ENCODE peak calls at places on chromosomes 4 and X, in ten cellular contexts. Z is IMR-90, N is spleen, J is A549, Q is HCT116, F is suprapubic skin, T is heart left ventricle, U is body of pancreas, B is right lobe of liver, S is sigmoid colon. A is an unnamed sample.

GRCh38 chr4:125317526-125317880 is 2.7 kb downstream of the FAT4 start:
- DNase-seq in J (peak), F (no peak), S (peak), Z (peak), U (no peak), Q (no peak), N (peak), B (peak), T (peak), A (peak)

GRCh38 chr4:138981930-138982390 is 33.6 kb upstream of the NOCT start:
- DNase-seq in Q (no peak), B (peak), F (no peak), S (peak), U (no peak), J (no peak), Z (peak), T (peak), N (no peak), A (peak)

GRCh38 chrX:133482345-133483041 is 67.2 kb upstream of the GPC4 start:
- DNase-seq in Q (no peak), N (no peak), Z (peak), T (no peak), J (no peak), F (no peak), S (peak), U (no peak), B (no peak), A (peak)

GRCh38 chr4:138182838-138183426 is 59.2 kb downstream of the SLC7A11 start:
- DNase-seq in N (no peak), Q (peak), B (no peak), Z (peak), S (no peak), J (peak), F (no peak), U (no peak), T (no peak), A (no peak)

GRCh38 chrX:86021652-86022289 is 25.6 kb downstream of the CHM start:
- DNase-seq in T (no peak), N (no peak), F (no peak), Z (no peak), S (no peak), U (no peak), B (no peak), J (no peak), Q (no peak), A (no peak)

GRCh38 chrX:155086202-155086840 is 15.0 kb downstream of the BRCC3 start:
- DNase-seq in U (peak), S (no peak), N (peak), Q (peak), T (no peak), J (peak), F (no peak), Z (peak), B (peak), A (peak)

GRCh38 chr4:125432078-125432477 is 117.3 kb downstream of the FAT4 start:
- DNase-seq in T (no peak), J (no peak), Z (peak), U (no peak), Q (peak), S (no peak), B (no peak), N (no peak), F (no peak), A (no peak)

GRCh38 chr4:130563185-130563890 is 1467.4 kb downstream of the C4orf33 start:
- DNase-seq in S (peak), U (peak), N (no peak), Z (peak), B (no peak), Q (peak), F (no peak), T (peak), J (peak), A (peak)

GRCh38 chr4:151409470-151410313 is 716 bp downstream of the FHIP1A start:
- DNase-seq in B (peak), F (peak), T (peak), Z (no peak), N (peak), S (peak), U (peak), Q (peak), J (no peak), A (peak)

GRCh38 chr4:101126044-101126443 is 221.3 kb downstream of the PPP3CA start:
- DNase-seq in Q (no peak), F (no peak), Z (peak), J (no peak), S (no peak), T (no peak), N (no peak), B (no peak), U (no peak), A (no peak)

GRCh38 chr4:161376275-161376674 is 787.5 kb downstream of the FSTL5 start:
- DNase-seq in U (no peak), Q (no peak), J (no peak), F (no peak), S (no peak), N (no peak), Z (no peak), T (no peak), B (no peak), A (no peak)

GRCh38 chr4:15262396-15262795 is 165.4 kb upstream of the C1QTNF7 start:
- DNase-seq in N (no peak), Z (no peak), S (no peak), B (no peak), Q (no peak), T (no peak), F (no peak), J (no peak), U (no peak), A (no peak)

GRCh38 chrX:7815166-7815565 is 27.8 kb upstream of the VCX start:
- DNase-seq in T (no peak), U (no peak), F (no peak), N (no peak), Q (no peak), B (no peak), Z (no peak), S (no peak), J (no peak), A (no peak)

GRCh38 chr4:74267998-74268606 is 40.2 kb upstream of the EPGN start:
- DNase-seq in N (no peak), F (no peak), Z (peak), T (no peak), U (no peak), B (no peak), Q (peak), S (no peak), J (no peak), A (no peak)

GRCh38 chrX:41922694-41923171 is 621 bp downstream of the CASK start:
- DNase-seq in N (peak), T (peak), B (peak), J (peak), S (no peak), Q (no peak), Z (no peak), F (peak), U (peak), A (peak)

GRCh38 chrX:81377329-81377728 is 175.4 kb downstream of the SH3BGRL start:
- DNase-seq in T (no peak), S (no peak), Z (peak), B (no peak), F (no peak), J (peak), Q (no peak), N (no peak), U (no peak), A (no peak)

GRCh38 chr4:28654618-28655017 is 1794.0 kb downstream of the STIM2 start:
- DNase-seq in Q (no peak), Z (peak), J (no peak), B (no peak), T (no peak), U (no peak), S (no peak), F (no peak), N (no peak), A (no peak)

GRCh38 chrX:118772051-118772450 is 44.6 kb downstream of the IL13RA1 start:
- DNase-seq in T (no peak), Q (no peak), U (no peak), N (no peak), S (no peak), F (no peak), J (no peak), B (no peak), Z (no peak), A (no peak)

GRCh38 chrX:80578518-80579105 is 158.4 kb downstream of the TENT5D start:
- DNase-seq in U (no peak), Q (peak), J (no peak), T (no peak), S (no peak), Z (peak), F (no peak), N (no peak), B (no peak), A (no peak)

GRCh38 chr4:8248091-8248490 is 21.5 kb upstream of the HTRA3 start:
- DNase-seq in U (no peak), F (no peak), B (no peak), J (no peak), N (no peak), Z (no peak), Q (no peak), T (no peak), S (no peak), A (no peak)

GRCh38 chr4:31100551-31100950 is 380.4 kb downstream of the PCDH7 start:
- DNase-seq in B (no peak), J (no peak), T (no peak), Z (peak), Q (no peak), N (no peak), S (no peak), F (no peak), U (no peak), A (no peak)

GRCh38 chrX:15146515-15146914 is 123.4 kb downstream of the ASB9 start:
- DNase-seq in T (no peak), U (peak), N (no peak), B (peak), S (no peak), J (no peak), Z (no peak), F (no peak), Q (no peak), A (no peak)

DNA sequence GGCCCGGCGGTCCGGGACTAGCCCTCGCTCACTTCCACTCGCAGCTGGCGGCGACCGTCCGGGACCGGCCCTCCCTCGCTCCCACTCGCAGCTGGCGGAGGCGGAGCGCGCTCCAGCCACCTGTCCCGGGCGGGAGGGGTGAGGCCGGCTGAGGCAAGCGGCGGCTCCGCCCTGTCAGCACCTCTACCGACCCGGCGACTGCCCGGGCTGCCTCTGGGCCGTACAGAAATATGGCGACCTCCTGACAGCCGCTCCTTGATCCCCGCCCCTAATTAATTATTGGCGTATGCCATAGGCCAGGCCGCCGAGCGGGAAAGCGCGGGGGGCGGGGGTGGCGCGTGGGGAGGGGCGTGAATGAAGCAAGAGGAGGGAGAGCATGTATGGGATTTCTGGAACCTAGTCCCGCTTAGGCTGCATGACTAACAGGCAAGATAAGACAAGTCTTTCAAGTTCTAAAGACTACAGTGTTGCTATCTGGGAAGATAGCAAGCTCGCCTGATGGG is at the start of gene MORC4:
- DNase-seq in T (peak), Z (peak), S (peak), J (peak), N (peak), U (peak), F (peak), B (peak), Q (peak), A (peak)
- TF ChIP-seq POLR2A in T (no peak), Z (peak), S (no peak), J (peak), N (no peak), U (peak), F (no peak), B (peak), Q (no peak), A (peak)

DNA sequence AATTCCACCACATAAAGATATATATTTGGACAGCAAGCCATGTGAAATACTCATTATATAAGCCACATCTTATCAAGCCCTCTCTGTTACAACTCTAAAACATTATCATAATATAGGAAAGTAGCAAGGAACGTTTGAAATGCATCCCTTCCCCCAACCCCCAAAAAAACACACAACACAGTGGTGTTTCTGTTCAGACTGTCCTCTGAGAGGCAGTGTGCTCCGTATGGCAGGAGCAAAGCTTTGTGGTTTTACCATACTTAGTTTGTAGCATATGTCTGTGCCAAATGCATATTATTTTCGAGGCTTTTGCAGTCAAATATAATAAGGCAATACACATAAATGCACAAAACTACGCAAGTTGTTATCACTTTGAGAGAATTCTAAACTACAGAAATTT is 194.2 kb downstream of the RAPGEF2 start:
- DNase-seq in J (no peak), B (no peak), Q (no peak), Z (peak), N (no peak), T (no peak), F (no peak), U (no peak), S (no peak), A (no peak)
- TF ChIP-seq CTCF in J (no peak), B (no peak), Q (no peak), Z (no peak), N (no peak), T (no peak), F (no peak), U (no peak), S (no peak), A (no peak)

GRCh38 chr4:90982787-90983186 is 855.6 kb downstream of the CCSER1 start:
- DNase-seq in N (no peak), U (no peak), Z (no peak), B (no peak), F (no peak), S (no peak), Q (no peak), J (no peak), T (no peak), A (no peak)
- H3K4me3 ChIP-seq in N (no peak), U (no peak), Z (no peak), B (no peak), F (no peak), S (no peak), Q (no peak), J (no peak), T (no peak), A (no peak)

GRCh38 chrX:12949927-12950656 is 24.8 kb upstream of the TMSB4X start:
- DNase-seq in F (peak), J (no peak), T (peak), B (peak), Q (no peak), N (peak), Z (peak), S (peak), U (peak), A (peak)
- TF ChIP-seq POLR2A in F (no peak), J (no peak), T (no peak), B (peak), Q (no peak), N (no peak), Z (peak), S (no peak), U (peak), A (peak)

GRCh38 chr4:168800926-168801325 is 209.1 kb downstream of the CBR4 start:
- DNase-seq in Z (no peak), B (no peak), S (no peak), U (no peak), N (no peak), F (no peak), Q (no peak), J (no peak), T (no peak), A (no peak)
- TF ChIP-seq CTCF in Z (no peak), B (no peak), S (no peak), U (no peak), N (no peak), F (no peak), Q (no peak), J (no peak), T (no peak), A (no peak)

GRCh38 chr4:126955292-126956191 is 677.2 kb upstream of the INTU start:
- DNase-seq in Q (no peak), B (no peak), S (no peak), J (no peak), Z (no peak), N (no peak), T (no peak), U (no peak), F (no peak), A (no peak)
- H3K4me3 ChIP-seq in Q (no peak), B (no peak), S (no peak), J (no peak), Z (no peak), N (no peak), T (no peak), U (no peak), F (no peak), A (no peak)

DNA sequence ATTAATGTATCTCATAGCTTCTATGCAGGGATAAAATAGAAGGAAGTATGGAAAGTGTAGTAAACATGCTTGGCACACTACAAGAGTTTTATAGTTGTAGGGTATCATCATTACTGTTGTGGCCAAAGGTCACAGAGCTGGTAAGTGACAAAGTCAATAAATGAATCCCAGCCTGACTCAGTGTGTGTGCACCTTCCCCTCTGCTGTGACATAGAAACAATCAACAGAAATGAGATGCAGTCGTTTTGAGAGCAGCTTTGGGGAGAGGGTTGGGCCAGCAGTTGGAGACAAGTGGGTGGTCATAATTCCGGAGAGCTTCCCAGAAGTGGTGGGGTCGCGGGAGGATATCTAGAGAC is 82.4 kb upstream of the RBPJ start:
- DNase-seq in U (no peak), Q (no peak), N (no peak), T (no peak), Z (no peak), F (no peak), S (no peak), J (no peak), B (no peak), A (no peak)
- TF ChIP-seq POLR2A in U (no peak), Q (no peak), N (no peak), T (no peak), Z (no peak), F (no peak), S (no peak), J (no peak), B (no peak), A (no peak)

GRCh38 chrX:102604327-102604726 is 5.0 kb downstream of the ARMCX5 start:
- DNase-seq in T (no peak), Z (no peak), B (no peak), Q (no peak), S (no peak), F (no peak), N (no peak), J (no peak), U (no peak), A (no peak)

GRCh38 chrX:102599084-102599949 is at the start of gene ARMCX5:
- DNase-seq in B (peak), Q (peak), Z (peak), N (peak), T (peak), S (peak), J (peak), U (peak), F (peak), A (peak)

DNA sequence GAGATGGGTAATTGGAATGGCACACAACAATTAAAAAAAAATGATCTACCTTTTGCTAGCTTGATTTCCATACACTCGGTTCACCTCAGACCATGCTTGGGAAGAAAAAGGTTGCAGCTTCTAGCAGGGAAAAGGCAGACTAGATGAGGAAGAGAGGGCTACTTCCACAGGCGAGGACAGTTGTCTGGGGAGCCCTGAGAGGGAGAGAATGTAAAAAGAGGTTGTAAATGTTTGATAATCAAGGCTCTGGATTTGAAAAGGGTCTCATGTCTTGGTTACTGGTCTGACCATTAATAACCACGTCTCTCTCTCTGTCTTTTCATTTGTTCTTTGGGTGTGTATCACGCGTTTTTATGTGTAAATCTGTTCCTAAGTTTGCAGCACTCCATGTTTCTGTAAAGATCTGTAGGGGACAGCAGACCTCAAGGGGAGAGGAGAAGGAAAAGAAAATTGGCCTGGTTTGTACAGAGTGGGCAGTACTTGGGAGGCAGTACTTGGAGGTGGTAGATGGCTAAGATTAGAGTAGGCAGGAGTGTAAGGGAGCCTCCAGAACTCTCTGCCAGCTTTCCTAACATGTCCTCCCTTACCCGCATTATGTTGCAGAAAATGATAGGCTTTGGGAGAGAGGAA is 750 bp downstream of the ARMCX5 start:
- DNase-seq in J (no peak), S (no peak), Q (no peak), T (no peak), Z (peak), U (no peak), B (no peak), F (no peak), N (no peak), A (no peak)
- TF ChIP-seq CTCF in J (no peak), S (no peak), Q (no peak), T (no peak), Z (peak), U (no peak), B (no peak), F (no peak), N (no peak), A (no peak)

GRCh38 chrX:45619290-45619689 is 418.6 kb upstream of the DIPK2B start:
- DNase-seq in T (no peak), U (no peak), S (no peak), B (no peak), F (no peak), Q (no peak), J (no peak), N (no peak), Z (peak), A (no peak)

GRCh38 chrX:45622042-45622423 is 421.4 kb upstream of the DIPK2B start:
- DNase-seq in U (no peak), T (no peak), Q (no peak), J (no peak), N (no peak), S (no peak), Z (no peak), B (no peak), F (no peak), A (no peak)

GRCh38 chrX:45622538-45622937 is 421.9 kb upstream of the DIPK2B start:
- DNase-seq in U (no peak), J (no peak), N (no peak), F (no peak), S (no peak), Z (peak), Q (no peak), B (no peak), T (no peak), A (no peak)

GRCh38 chrX:45623266-45623665 is 422.6 kb upstream of the DIPK2B start:
- DNase-seq in N (no peak), U (no peak), F (no peak), T (no peak), Q (no peak), Z (peak), S (no peak), J (no peak), B (no peak), A (no peak)

DNA sequence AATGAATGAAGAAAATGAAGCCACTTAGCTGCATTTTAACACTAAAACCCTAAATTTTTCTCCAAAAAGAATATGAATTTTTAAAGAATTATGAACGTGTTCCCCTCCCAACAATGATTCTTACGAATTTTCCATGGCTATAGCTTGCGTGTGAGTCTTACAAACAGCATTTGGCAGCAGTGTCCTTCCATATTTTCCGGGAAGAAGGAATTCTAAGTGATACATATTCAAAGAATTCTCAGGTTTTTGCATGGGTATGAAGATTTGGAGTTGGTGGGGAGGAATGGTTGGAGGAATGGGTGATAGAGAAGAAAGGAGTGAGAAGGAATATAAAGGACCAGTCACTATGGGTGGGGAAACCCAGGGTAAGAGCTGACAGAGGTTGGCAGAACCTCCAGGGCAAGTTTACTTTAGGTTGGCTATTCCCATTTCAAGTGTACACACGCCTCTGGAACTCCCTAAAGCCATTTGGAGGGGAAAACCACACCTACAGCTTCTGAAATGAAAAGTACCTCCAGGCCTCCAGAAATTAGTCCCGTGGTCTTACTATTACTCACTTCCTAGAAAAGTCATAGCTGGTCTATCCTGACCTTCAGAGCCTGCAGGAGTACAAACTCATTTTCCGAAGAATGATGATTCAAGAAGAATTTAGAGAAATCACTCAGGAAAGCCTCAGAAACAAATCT is 420.8 kb upstream of the DIPK2B start:
- DNase-seq in T (no peak), Z (peak), F (no peak), Q (no peak), J (no peak), S (no peak), B (no peak), U (no peak), N (no peak), A (no peak)
- H3K4me3 ChIP-seq in T (no peak), Z (no peak), F (no peak), Q (no peak), J (no peak), S (no peak), B (no peak), U (no peak), N (no peak), A (no peak)

A was measured in uterus.